ENCODE peak calls at places on chromosomes 13 and 19, in ten cellular contexts. U is effector memory CD4-positive, alpha-beta T cell; C is hepatocyte; M is cardiac muscle cell; K is GM23248; E is heart left ventricle; H is IMR-90; J is PC-3; R is A673; X is left lung. Y is an unnamed sample.

GRCh38 chr13:36029171-36029570 is 102.0 kb downstream of the DCLK1 start:
- DNase-seq in U (no peak), C (no peak), M (peak), K (peak), E (no peak), H (peak), J (peak), R (no peak), X (no peak), Y (no peak)

GRCh38 chr13:42893346-42893745 is 98.7 kb downstream of the EPSTI1 start:
- DNase-seq in U (no peak), C (no peak), M (peak), K (peak), E (no peak), H (peak), J (peak), R (no peak), X (no peak), Y (no peak)

GRCh38 chr19:43594710-43595604 is 977 bp downstream of the IRGQ start:
- DNase-seq in U (peak), C (peak), M (peak), K (peak), E (no peak), H (peak), J (peak), R (peak), X (peak), Y (peak)

GRCh38 chr13:31538067-31539042 is 201.0 kb upstream of the RXFP2 start:
- DNase-seq in U (no peak), C (peak), M (peak), K (peak), E (no peak), H (peak), J (peak), R (peak), X (no peak), Y (peak)

GRCh38 chr19:50040967-50041366 is 15.2 kb downstream of the ZNF473 start:
- DNase-seq in U (no peak), C (no peak), M (no peak), K (no peak), E (no peak), H (no peak), J (no peak), R (no peak), X (no peak), Y (no peak)

GRCh38 chr13:21040120-21040834 is 21.1 kb downstream of the LATS2 start:
- DNase-seq in U (no peak), C (no peak), M (no peak), K (no peak), E (no peak), H (no peak), J (no peak), R (no peak), X (no peak), Y (no peak)

GRCh38 chr13:51944428-51944827 is 66.8 kb downstream of the ATP7B start:
- DNase-seq in U (no peak), C (no peak), M (no peak), K (no peak), E (no peak), H (no peak), J (no peak), R (no peak), X (no peak), Y (no peak)

GRCh38 chr19:45142016-45142727 is 18.6 kb downstream of the NKPD1 start:
- DNase-seq in U (no peak), C (no peak), M (no peak), K (no peak), E (no peak), H (no peak), J (no peak), R (no peak), X (no peak), Y (no peak)

GRCh38 chr13:52862358-52863206 is 14.1 kb upstream of the PCDH8 start:
- DNase-seq in U (no peak), C (no peak), M (peak), K (peak), E (no peak), H (no peak), J (peak), R (peak), X (no peak), Y (peak)

GRCh38 chr19:55258476-55258827 is 365 bp downstream of the PPP6R1 start:
- DNase-seq in U (no peak), C (peak), M (no peak), K (peak), E (no peak), H (no peak), J (no peak), R (no peak), X (no peak), Y (no peak)

GRCh38 chr13:42043676-42044075 is 4.8 kb upstream of the DGKH start:
- DNase-seq in U (no peak), C (no peak), M (no peak), K (no peak), E (no peak), H (no peak), J (no peak), R (no peak), X (no peak), Y (no peak)

GRCh38 chr19:12513531-12514061 is 29.0 kb upstream of the ZNF709 start:
- DNase-seq in U (no peak), C (no peak), M (no peak), K (no peak), E (peak), H (no peak), J (no peak), R (no peak), X (peak), Y (no peak)

GRCh38 chr19:39438270-39438934 is 2.7 kb upstream of the RPS16 start:
- DNase-seq in U (no peak), C (peak), M (no peak), K (peak), E (no peak), H (peak), J (peak), R (no peak), X (no peak), Y (no peak)

GRCh38 chr13:113078895-113079720 is 26.5 kb upstream of the F7 start:
- DNase-seq in U (no peak), C (no peak), M (no peak), K (no peak), E (no peak), H (no peak), J (no peak), R (no peak), X (peak), Y (no peak)

GRCh38 chr13:75721307-75721706 is 85.2 kb downstream of the LMO7 start:
- DNase-seq in U (no peak), C (no peak), M (no peak), K (no peak), E (no peak), H (no peak), J (no peak), R (no peak), X (no peak), Y (no peak)

GRCh38 chr13:89708013-89708412 is 1639.5 kb upstream of the MIR17HG start:
- DNase-seq in U (no peak), C (no peak), M (no peak), K (no peak), E (no peak), H (no peak), J (no peak), R (no peak), X (no peak), Y (no peak)

GRCh38 chr13:74197686-74198085 is 63.5 kb upstream of the KLF12 start:
- DNase-seq in U (no peak), C (no peak), M (no peak), K (no peak), E (no peak), H (no peak), J (no peak), R (no peak), X (no peak), Y (no peak)

GRCh38 chr19:6062274-6062673 is 48.0 kb downstream of the RFX2 start:
- DNase-seq in U (peak), C (no peak), M (peak), K (peak), E (peak), H (no peak), J (no peak), R (no peak), X (peak), Y (peak)

GRCh38 chr13:79435549-79435948 is 29.5 kb upstream of the RBM26 start:
- DNase-seq in U (no peak), C (no peak), M (peak), K (peak), E (no peak), H (peak), J (peak), R (no peak), X (no peak), Y (no peak)

GRCh38 chr13:87089391-87089790 is 581.8 kb upstream of the SLITRK5 start:
- DNase-seq in U (no peak), C (no peak), M (peak), K (peak), E (no peak), H (peak), J (peak), R (peak), X (no peak), Y (no peak)

GRCh38 chr13:48816696-48817095 is 159.0 kb upstream of the FNDC3A start:
- DNase-seq in U (no peak), C (no peak), M (no peak), K (no peak), E (no peak), H (peak), J (no peak), R (no peak), X (no peak), Y (no peak)

GRCh38 chr19:38862321-38863059 is 12.7 kb upstream of the HNRNPL start:
- DNase-seq in U (no peak), C (peak), M (peak), K (peak), E (peak), H (no peak), J (peak), R (peak), X (no peak), Y (no peak)

GRCh38 chr19:35168261-35168660 is 13.7 kb downstream of the FXYD5 start:
- DNase-seq in U (no peak), C (no peak), M (no peak), K (peak), E (no peak), H (no peak), J (peak), R (no peak), X (no peak), Y (no peak)

GRCh38 chr19:35169226-35169995 is 14.9 kb downstream of the FXYD5 start:
- DNase-seq in U (no peak), C (no peak), M (no peak), K (no peak), E (no peak), H (no peak), J (no peak), R (no peak), X (no peak), Y (no peak)

GRCh38 chr19:35166100-35167063 is 11.8 kb downstream of the FXYD5 start:
- DNase-seq in U (no peak), C (no peak), M (no peak), K (no peak), E (no peak), H (no peak), J (no peak), R (no peak), X (no peak), Y (no peak)

GRCh38 chr19:35165200-35166058 is 10.9 kb downstream of the FXYD5 start:
- DNase-seq in U (no peak), C (no peak), M (no peak), K (no peak), E (no peak), H (no peak), J (no peak), R (no peak), X (no peak), Y (no peak)

DNA sequence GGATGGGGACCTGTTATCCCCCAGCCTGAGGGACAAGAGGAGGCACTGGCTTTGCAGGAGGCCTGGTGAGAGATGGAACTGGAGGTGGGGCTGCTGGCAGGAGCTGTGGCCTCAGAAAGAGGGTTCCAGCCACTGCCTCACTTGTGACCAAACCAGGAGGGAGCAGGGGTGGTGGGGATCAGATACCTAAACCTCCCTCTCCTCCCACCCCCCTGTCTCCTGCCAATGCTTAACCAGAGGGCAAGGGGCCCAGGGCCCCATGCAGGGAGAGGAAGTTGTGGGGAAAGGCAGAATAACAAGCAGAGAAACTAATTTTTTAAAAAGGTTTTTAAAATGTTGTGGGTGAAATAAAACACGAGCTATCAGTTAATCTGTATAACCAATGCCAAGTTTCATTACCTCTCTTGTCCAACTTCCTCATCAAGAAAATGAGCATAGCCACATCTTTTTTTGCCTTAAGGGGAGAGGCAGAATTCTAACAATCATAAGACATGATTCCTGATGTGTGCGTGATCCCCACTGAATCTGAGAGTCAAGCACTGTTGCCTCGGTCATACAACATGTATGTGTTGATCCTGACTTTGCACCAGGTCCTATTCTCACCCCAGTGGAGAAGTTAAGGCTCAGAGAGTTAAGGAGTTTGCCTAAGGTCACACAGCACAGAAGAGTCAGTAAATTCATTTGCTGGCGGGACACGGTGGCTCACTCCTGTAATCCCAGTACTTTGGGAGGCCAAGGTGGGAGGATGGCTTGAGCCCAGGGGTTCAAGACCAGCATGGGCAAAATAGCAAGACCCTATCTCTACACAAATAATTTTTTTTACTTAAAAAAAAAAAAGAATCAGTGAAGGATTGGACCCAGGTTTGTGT is 12.9 kb downstream of the FXYD5 start:
- DNase-seq in U (no peak), C (no peak), M (no peak), K (no peak), E (no peak), H (no peak), J (no peak), R (no peak), X (no peak), Y (peak)
- H3K4me3 ChIP-seq in U (no peak), C (no peak), M (no peak), K (no peak), E (no peak), H (no peak), J (no peak), R (no peak), X (no peak), Y (no peak)

DNA sequence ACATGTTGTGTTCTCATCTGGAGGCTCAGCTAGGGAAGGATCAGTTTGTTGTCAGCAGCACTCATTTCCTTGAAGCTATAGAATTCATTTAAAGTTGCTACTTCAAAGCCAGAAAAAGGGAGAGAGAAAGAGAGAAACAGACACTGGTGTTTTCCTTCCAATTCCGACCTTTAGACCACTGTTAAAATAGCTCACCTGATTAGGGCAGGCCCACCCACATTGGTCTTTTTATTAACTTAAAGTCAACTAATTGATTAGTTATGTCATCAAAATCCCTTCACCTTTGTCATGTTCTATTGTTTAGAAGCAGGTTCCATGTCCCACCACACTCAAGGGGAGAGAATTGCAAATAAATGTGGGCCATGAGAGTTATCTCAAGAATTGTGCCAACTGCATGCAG is 560.2 kb downstream of the PCDH17 start:
- DNase-seq in U (no peak), C (no peak), M (no peak), K (no peak), E (no peak), H (no peak), J (no peak), R (no peak), X (no peak), Y (no peak)
- H3K27ac ChIP-seq in U (no peak), C (no peak), M (no peak), K (no peak), E (no peak), H (no peak), J (no peak), R (no peak), X (no peak), Y (no peak)

GRCh38 chr13:97844151-97844550 is 109.3 kb upstream of the IPO5 start:
- DNase-seq in U (no peak), C (no peak), M (no peak), K (no peak), E (no peak), H (no peak), J (no peak), R (no peak), X (no peak), Y (no peak)
- H3K4me3 ChIP-seq in U (no peak), C (no peak), M (no peak), K (no peak), E (no peak), H (no peak), J (no peak), R (no peak), X (no peak), Y (no peak)

DNA sequence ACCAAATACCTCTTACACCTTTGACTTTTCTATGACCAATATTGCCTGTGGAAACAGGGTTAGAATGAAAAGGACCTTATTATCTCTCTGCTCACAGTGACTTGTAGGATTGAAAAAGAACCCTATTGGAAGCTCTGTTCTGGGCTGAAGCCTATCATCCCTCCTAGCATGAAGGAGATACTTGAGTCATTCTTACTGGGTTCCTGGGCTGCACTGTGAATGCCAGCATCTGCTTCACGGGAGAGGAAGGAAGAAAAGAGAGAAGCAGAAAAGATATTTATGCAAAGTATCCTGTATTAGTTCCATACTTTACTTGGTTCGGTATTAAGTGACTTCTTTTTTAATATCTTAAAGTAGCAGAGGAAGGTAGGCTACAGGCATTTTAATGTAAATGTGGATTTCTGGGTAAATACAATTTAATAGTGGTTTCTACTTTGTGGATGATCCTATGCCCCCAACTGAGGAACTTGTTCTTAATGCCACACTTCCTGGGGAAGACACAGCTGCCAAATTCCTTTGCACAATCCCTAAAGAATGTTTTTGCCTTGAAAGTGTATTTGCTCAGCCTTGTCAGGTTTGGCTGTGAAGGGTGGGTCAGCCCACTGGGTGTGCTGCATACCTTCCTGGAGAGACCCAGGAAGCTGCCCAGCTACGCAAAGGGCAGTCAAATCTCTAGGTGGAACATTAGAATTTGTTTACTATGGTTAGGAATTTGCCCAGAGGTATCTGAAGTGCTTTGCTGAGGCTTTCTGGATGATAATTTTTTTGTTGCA is 13.7 kb upstream of the SCEL start:
- DNase-seq in U (no peak), C (no peak), M (peak), K (peak), E (no peak), H (no peak), J (peak), R (peak), X (peak), Y (no peak)
- H3K27ac ChIP-seq in U (no peak), C (peak), M (no peak), K (no peak), E (no peak), H (no peak), J (peak), R (peak), X (peak), Y (no peak)

GRCh38 chr19:33819875-33820781 is 23.5 kb downstream of the KCTD15 start:
- DNase-seq in U (peak), C (peak), M (peak), K (peak), E (peak), H (peak), J (peak), R (peak), X (peak), Y (peak)
- H3K4me3 ChIP-seq in U (peak), C (no peak), M (peak), K (peak), E (peak), H (no peak), J (peak), R (peak), X (peak), Y (peak)

DNA sequence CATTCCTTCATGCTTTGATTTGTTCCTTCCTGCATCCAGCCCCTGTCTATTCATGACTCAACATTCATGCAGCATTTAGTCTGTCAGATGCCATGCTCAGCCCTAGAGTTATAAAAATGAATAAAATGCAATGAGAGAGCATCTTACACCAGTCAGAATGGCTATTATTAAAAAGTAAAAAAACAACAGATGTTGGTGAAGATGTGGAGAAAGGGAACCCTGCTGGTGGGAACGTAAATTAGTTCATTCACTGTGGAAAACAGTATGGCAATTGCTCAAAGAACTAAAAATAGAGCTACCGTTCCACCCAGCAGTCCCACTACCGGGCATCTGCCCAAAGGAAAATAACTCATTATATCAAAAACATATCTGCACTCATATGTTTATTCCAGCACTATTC is 70.0 kb upstream of the GTF3A start:
- DNase-seq in U (no peak), C (no peak), M (peak), K (peak), E (no peak), H (peak), J (no peak), R (no peak), X (no peak), Y (no peak)
- H3K27ac ChIP-seq in U (no peak), C (no peak), M (no peak), K (no peak), E (no peak), H (no peak), J (no peak), R (no peak), X (no peak), Y (no peak)

GRCh38 chr19:16433986-16434385 is 37.8 kb downstream of the EPS15L1 start:
- DNase-seq in U (no peak), C (no peak), M (no peak), K (no peak), E (no peak), H (no peak), J (no peak), R (no peak), X (no peak), Y (no peak)

GRCh38 chr19:16441661-16442071 is 30.1 kb downstream of the EPS15L1 start:
- DNase-seq in U (no peak), C (peak), M (no peak), K (peak), E (no peak), H (no peak), J (peak), R (peak), X (peak), Y (peak)

GRCh38 chr19:16435238-16435911 is 36.4 kb downstream of the EPS15L1 start:
- DNase-seq in U (no peak), C (no peak), M (peak), K (peak), E (peak), H (peak), J (no peak), R (no peak), X (peak), Y (no peak)

GRCh38 chr19:16435999-16436650 is 35.6 kb downstream of the EPS15L1 start:
- DNase-seq in U (no peak), C (no peak), M (peak), K (no peak), E (no peak), H (no peak), J (no peak), R (no peak), X (no peak), Y (no peak)

GRCh38 chr19:16436780-16437179 is 35.0 kb downstream of the EPS15L1 start:
- DNase-seq in U (no peak), C (no peak), M (no peak), K (no peak), E (no peak), H (no peak), J (no peak), R (no peak), X (peak), Y (no peak)
- H3K4me3 ChIP-seq in U (no peak), C (no peak), M (no peak), K (no peak), E (no peak), H (no peak), J (no peak), R (no peak), X (no peak), Y (no peak)

GRCh38 chr19:41376998-41377365 is 649 bp downstream of the TMEM91 start:
- DNase-seq in U (no peak), C (no peak), M (no peak), K (peak), E (no peak), H (no peak), J (no peak), R (no peak), X (peak), Y (no peak)
- H3K27ac ChIP-seq in U (peak), C (peak), M (no peak), K (no peak), E (peak), H (no peak), J (no peak), R (peak), X (no peak), Y (no peak)

Y was measured in HL-60.